ENCODE peak calls at places on chromosomes 2 and 18, in five cellular contexts. D is HCT116, P is K562, C is GM12878, J is HepG2. Q is an unnamed sample.

GRCh38 chr2:185643434-185643833 is 95.2 kb upstream of the FSIP2 start:
- DNase-seq in C (no peak), J (peak), D (no peak), P (no peak), Q (no peak)

GRCh38 chr2:10003206-10004125 is 39.9 kb upstream of the KLF11 start:
- DNase-seq in D (no peak), C (no peak), P (no peak), J (no peak), Q (no peak)

GRCh38 chr18:77811510-77811909 is 561.9 kb downstream of the GALR1 start:
- DNase-seq in C (no peak), J (no peak), P (no peak), D (no peak), Q (no peak)

GRCh38 chr2:136008205-136008865 is 22.9 kb upstream of the DARS1 start:
- DNase-seq in C (no peak), P (no peak), J (no peak), D (no peak), Q (no peak)

GRCh38 chr2:215829261-215829660 is 184.1 kb downstream of the MREG start:
- DNase-seq in J (no peak), D (no peak), P (no peak), C (no peak), Q (no peak)

GRCh38 chr2:28643911-28644334 is 107.7 kb upstream of the PPP1CB start:
- DNase-seq in D (no peak), J (no peak), P (no peak), C (no peak), Q (no peak)

GRCh38 chr18:8424917-8425725 is 184.1 kb upstream of the RAB12 start:
- DNase-seq in C (no peak), J (peak), D (peak), P (no peak), Q (peak)

GRCh38 chr2:26722328-26722727 is 29.8 kb downstream of the KCNK3 start:
- DNase-seq in P (no peak), J (no peak), D (no peak), C (no peak), Q (no peak)

GRCh38 chr2:171793691-171794678 is 100.1 kb downstream of the SLC25A12 start:
- DNase-seq in C (no peak), J (no peak), P (no peak), D (no peak), Q (no peak)

GRCh38 chr2:200288670-200289429 is 17.6 kb upstream of the SPATS2L start:
- DNase-seq in D (no peak), C (no peak), J (no peak), P (no peak), Q (no peak)

GRCh38 chr2:230798769-230799399 is 65.9 kb upstream of the ITM2C start:
- DNase-seq in J (peak), D (no peak), C (no peak), P (peak), Q (no peak)

GRCh38 chr18:26307161-26307773 is 81.0 kb downstream of the TAF4B start:
- DNase-seq in P (peak), C (peak), J (peak), D (peak), Q (no peak)

GRCh38 chr18:22020127-22020866 is 149.1 kb upstream of the GATA6 start:
- DNase-seq in C (no peak), J (peak), P (no peak), D (no peak), Q (no peak)

GRCh38 chr2:159744363-159744762 is 32.1 kb downstream of the MARCHF7 start:
- DNase-seq in P (no peak), J (no peak), D (no peak), C (no peak), Q (no peak)

GRCh38 chr2:241609859-241610793 is 26.8 kb downstream of the THAP4 start:
- DNase-seq in C (peak), J (peak), D (no peak), P (peak), Q (peak)

GRCh38 chr2:28601612-28602011 is 105.8 kb downstream of the PLB1 start:
- DNase-seq in D (no peak), J (no peak), P (no peak), C (no peak), Q (no peak)

GRCh38 chr18:75407468-75408437 is 19.8 kb downstream of the SMIM21 start:
- DNase-seq in C (no peak), D (no peak), P (no peak), J (no peak), Q (peak)

GRCh38 chr2:180416553-180417113 is 409.5 kb upstream of the CWC22 start:
- DNase-seq in C (no peak), D (no peak), P (no peak), J (no peak), Q (no peak)

GRCh38 chr2:164954186-164954585 is 1.1 kb downstream of the SLC38A11 start:
- DNase-seq in C (no peak), J (no peak), P (no peak), D (no peak), Q (no peak)

GRCh38 chr2:72917875-72918660 is 749 bp downstream of the EMX1 start:
- DNase-seq in P (no peak), D (no peak), J (no peak), C (no peak), Q (no peak)
- TF ChIP-seq EZH2 in P (no peak), D (no peak), J (peak), C (no peak), Q (peak)

GRCh38 chr2:80302001-80302464 is 2.5 kb downstream of the LRRTM1 start:
- DNase-seq in P (no peak), D (no peak), C (no peak), J (no peak), Q (no peak)

GRCh38 chr2:80302465-80303005 is 2.0 kb downstream of the LRRTM1 start:
- DNase-seq in C (no peak), J (no peak), P (no peak), D (no peak), Q (peak)

GRCh38 chr2:80303006-80303741 is 1.4 kb downstream of the LRRTM1 start:
- DNase-seq in P (no peak), D (no peak), J (no peak), C (no peak), Q (no peak)

GRCh38 chr2:80304522-80304878 is at the start of gene LRRTM1:
- DNase-seq in C (no peak), P (peak), D (no peak), J (no peak), Q (no peak)

DNA sequence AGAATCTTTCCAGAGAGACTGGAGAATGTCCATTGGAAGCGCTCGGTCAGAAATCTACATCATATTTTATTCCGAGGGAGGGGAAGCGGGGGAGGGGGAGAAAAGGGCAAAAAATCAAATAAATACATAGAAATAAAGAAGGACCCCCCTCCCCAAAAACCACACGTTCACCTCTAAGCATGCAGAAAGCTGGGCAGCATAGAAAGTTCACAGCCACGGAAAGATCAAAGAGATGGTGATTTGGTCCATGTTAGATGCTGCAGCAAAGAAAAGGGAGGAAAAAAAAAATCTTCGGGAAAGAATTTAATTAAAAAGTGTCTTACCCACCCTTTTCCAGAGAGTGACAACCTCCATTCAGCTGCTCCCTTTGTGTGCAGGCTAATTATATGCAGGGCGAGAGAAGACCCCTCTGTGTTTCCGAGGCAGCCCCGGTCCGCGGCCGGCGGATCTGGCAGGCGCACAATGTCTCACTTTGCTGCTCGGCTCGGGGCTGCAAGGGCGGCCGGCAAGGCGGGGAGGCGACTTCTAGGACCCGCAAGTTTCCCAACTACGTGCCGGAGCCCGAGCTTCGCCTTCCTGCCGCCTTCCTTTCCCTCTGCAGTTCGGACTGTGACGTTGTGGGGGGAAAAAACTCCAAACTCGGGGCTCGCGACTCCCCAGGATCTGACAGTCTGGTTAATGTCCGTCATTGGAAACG is 579 bp downstream of the LRRTM1 start:
- DNase-seq in C (no peak), D (no peak), J (no peak), P (peak), Q (no peak)
- TF ChIP-seq SIN3A in C (no peak), D (no peak), J (no peak), P (no peak), Q (peak)

DNA sequence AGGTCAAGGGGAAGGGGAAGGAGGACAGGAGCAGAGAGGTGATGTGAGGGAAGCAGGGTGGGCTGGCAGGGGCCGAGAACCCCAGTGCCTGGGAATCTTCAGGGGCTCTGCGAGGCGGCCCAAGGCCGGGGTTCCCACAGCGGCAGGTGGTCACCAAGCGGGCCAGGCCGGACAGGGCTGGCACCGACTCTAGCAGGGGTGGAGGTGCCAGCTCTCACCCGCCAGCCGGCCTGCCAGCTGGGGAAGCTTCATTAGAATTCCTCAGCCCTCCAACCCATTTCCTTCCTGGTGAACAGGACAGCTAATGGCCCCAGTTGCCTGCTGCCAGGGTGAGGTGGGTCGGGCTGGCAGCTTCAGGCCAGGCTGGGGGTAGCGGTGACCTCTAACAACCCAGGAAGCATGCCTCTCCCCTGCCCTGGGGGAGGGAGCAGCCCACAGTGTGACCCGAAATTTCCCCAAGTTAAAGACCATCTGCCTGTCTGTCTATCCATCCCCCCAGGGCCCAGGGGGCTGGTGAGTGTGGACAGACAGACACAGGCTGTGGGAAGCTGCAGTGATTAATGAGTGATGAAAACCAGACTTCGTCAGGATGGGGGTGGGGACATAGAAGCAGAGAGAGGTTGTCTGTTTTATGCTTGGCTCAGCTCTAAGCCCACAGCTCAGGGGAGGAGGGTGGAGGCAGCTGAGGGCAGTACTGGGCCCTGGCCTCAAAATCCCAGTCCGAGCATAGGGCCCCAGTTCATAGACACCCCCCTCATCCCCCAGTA is 144.1 kb downstream of the ZFP36L2 start:
- DNase-seq in D (no peak), C (no peak), P (no peak), J (no peak), Q (no peak)
- TF ChIP-seq RAD21 in D (no peak), C (no peak), P (no peak), J (no peak), Q (no peak)

GRCh38 chr2:120344214-120344990 is 1.5 kb upstream of the INHBB start:
- DNase-seq in C (no peak), D (no peak), J (no peak), P (no peak), Q (peak)
- TF ChIP-seq EZH2 in C (no peak), D (no peak), J (no peak), P (no peak), Q (peak)

DNA sequence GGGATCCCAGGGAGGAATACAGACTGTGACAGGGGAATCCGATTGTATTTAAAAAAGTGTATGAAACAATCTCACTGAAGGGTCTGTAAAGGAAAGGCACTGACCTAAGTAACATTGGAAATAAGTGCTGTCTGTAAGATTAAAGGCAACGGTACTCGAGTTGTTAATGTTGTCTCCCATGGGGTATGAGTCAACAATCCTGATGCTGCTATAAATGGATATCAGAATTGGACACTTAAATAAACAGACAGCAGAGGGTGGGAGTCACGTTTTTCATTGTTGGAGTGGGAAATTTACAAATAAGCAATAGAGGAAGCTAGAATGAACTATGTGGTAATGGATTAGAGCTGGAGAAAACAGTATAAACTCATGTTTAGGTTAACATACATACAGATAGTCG is 452.4 kb upstream of the RGPD4 start:
- DNase-seq in C (no peak), P (no peak), D (no peak), J (no peak), Q (no peak)
- TF ChIP-seq SIN3A in C (no peak), P (no peak), D (no peak), J (no peak), Q (no peak)